ENCODE peak calls at places on chromosomes 12 and 14, in six cellular contexts. R is HepG2, W is K562, X is upper lobe of left lung, K is A549, O is GM12878. G is an unnamed sample. For H3K4me1, the result is how much of the 10 kb centered on the place peaks cover.

GRCh38 chr12:123519151-123520001 is 14.1 kb downstream of the RILPL1 start:
- ATAC-seq in R (peak), W (no peak), X (peak), K (peak), O (no peak), G (peak)

GRCh38 chr12:103392722-103393121 is 103.0 kb downstream of the C12orf42 start:
- ATAC-seq in R (no peak), W (no peak), X (no peak), K (no peak), O (peak), G (no peak)

GRCh38 chr12:30630378-30631285 is 65.0 kb downstream of the IPO8 start:
- ATAC-seq in R (no peak), W (no peak), X (no peak), K (no peak), O (no peak), G (no peak)

GRCh38 chr12:95607642-95608041 is 56.4 kb upstream of the USP44 start:
- ATAC-seq in R (no peak), W (no peak), X (no peak), K (no peak), O (no peak), G (no peak)

GRCh38 chr12:53061404-53062010 is 11.6 kb downstream of the TNS2 start:
- ATAC-seq in R (peak), W (peak), X (no peak), K (peak), O (peak), G (no peak)

GRCh38 chr14:102171173-102172020 is 31.7 kb downstream of the WDR20 start:
- ATAC-seq in R (peak), W (peak), X (no peak), K (no peak), O (peak), G (no peak)

GRCh38 chr12:132638541-132639408 is 20.2 kb downstream of the P2RX2 start:
- ATAC-seq in R (peak), W (peak), X (peak), K (peak), O (peak), G (peak)

GRCh38 chr14:68523994-68524725 is 268.7 kb downstream of the ZFP36L1 start:
- ATAC-seq in R (no peak), W (no peak), X (no peak), K (no peak), O (no peak), G (peak)

GRCh38 chr12:56222531-56222895 is 791 bp upstream of the RNF41 start:
- ATAC-seq in R (no peak), W (no peak), X (no peak), K (no peak), O (no peak), G (no peak)

GRCh38 chr12:44869503-44869902 is 6.6 kb downstream of the NELL2 start:
- ATAC-seq in R (no peak), W (no peak), X (no peak), K (no peak), O (no peak), G (no peak)

GRCh38 chr12:14731821-14732220 is 35.4 kb upstream of the GUCY2C start:
- ATAC-seq in R (no peak), W (no peak), X (no peak), K (no peak), O (no peak), G (no peak)

GRCh38 chr14:97432586-97432985 is 635.4 kb downstream of the VRK1 start:
- ATAC-seq in R (no peak), W (no peak), X (no peak), K (no peak), O (peak), G (no peak)

GRCh38 chr12:48687595-48687994 is 5.6 kb upstream of the KANSL2 start:
- ATAC-seq in R (no peak), W (no peak), X (no peak), K (no peak), O (no peak), G (no peak)

GRCh38 chr14:40292664-40293063 is 860.4 kb upstream of the FBXO33 start:
- ATAC-seq in R (no peak), W (no peak), X (no peak), K (no peak), O (no peak), G (no peak)

GRCh38 chr14:81521356-81521755 is 12.3 kb downstream of the SEL1L start:
- ATAC-seq in R (no peak), W (no peak), X (no peak), K (no peak), O (no peak), G (no peak)

GRCh38 chr14:55721353-55721752 is 141.3 kb downstream of the KTN1 start:
- ATAC-seq in R (no peak), W (no peak), X (no peak), K (peak), O (no peak), G (no peak)

GRCh38 chr12:53536962-53537361 is 29.7 kb upstream of the NPFF start:
- ATAC-seq in R (no peak), W (no peak), X (no peak), K (no peak), O (no peak), G (no peak)

GRCh38 chr14:61586539-61587396 is 108.5 kb upstream of the HIF1A start:
- ATAC-seq in R (no peak), W (no peak), X (peak), K (no peak), O (no peak), G (no peak)

GRCh38 chr14:69358233-69358963 is 39.7 kb downstream of the ERH start:
- ATAC-seq in R (no peak), W (no peak), X (no peak), K (no peak), O (peak), G (no peak)

GRCh38 chr12:75852956-75853355 is 178.6 kb downstream of the PHLDA1 start:
- ATAC-seq in R (no peak), W (no peak), X (no peak), K (no peak), O (no peak), G (no peak)
- H3K4me1 ChIP-seq in R (under half), W (under half), X (under half), K (under half), O (under half), G (under half)

DNA sequence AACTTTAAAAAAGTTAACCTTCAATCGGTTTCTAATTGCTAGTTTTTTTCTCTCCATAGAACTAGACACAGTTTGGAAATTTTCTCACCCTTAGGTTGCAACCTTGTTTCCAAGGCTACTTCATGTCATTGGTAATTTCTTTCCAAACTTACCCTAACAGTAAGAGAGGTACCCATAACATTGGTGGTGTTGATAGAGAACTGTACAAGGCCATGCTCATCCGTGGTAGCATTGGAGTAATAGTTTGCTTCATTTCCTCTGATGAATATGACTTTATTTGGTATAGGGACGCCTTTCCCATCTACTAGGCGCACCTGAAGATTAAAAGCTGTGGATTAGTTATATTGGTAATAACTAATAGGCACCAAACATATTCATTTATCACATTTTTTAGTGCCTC is 11.6 kb downstream of the A2M start:
- ATAC-seq in R (no peak), W (no peak), X (no peak), K (no peak), O (no peak), G (no peak)
- TF ChIP-seq POLR2A in R (peak), W (no peak), X (no peak), K (no peak), O (no peak), G (no peak)

GRCh38 chr14:67360469-67361206 is 510 bp downstream of the EIF2S1 start:
- ATAC-seq in R (peak), W (peak), X (peak), K (peak), O (peak), G (peak)

GRCh38 chr14:67359319-67359774 is 257 bp downstream of the ATP6V1D start:
- ATAC-seq in R (peak), W (no peak), X (peak), K (peak), O (no peak), G (no peak)

GRCh38 chr14:67358914-67359313 is 690 bp downstream of the ATP6V1D start:
- ATAC-seq in R (peak), W (no peak), X (no peak), K (no peak), O (no peak), G (no peak)

GRCh38 chr14:67357583-67358354 is 1.8 kb downstream of the ATP6V1D start:
- ATAC-seq in R (no peak), W (peak), X (no peak), K (no peak), O (no peak), G (no peak)

DNA sequence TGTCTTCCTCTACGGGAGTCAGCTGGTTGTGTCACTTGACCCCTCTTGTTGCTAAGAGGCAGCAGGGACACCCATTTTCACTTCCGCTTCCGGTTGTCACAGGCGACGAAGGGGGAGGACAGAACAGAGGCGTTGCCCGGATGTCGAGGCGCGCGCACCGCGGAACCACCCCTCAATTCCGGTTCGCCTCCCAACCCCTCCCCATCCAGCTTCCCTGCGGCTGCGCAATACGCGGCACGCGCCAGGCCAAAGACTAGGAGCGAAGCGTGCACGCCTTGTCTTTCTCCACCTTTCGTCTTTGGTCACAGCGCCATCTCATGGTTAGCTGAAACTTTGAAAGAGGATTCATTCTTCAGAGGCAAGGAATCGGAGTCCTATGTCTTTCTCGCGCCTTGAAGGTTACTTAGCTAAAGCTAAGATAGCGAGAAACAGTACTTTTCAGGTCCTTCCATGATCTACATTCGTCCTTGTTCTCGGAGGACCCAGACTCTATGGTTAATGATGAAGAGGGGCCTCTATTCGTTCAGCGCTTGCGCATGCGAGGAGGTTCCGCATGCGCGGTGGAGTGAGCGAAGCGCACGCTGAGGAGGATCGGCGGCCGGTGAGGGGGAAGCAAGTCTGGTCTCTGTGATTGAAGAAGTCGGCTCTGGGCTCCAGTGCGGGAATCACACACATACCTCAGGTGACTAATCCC is at the start of the genes ATP6V1D and EIF2S1:
- ATAC-seq in R (peak), W (peak), X (peak), K (peak), O (peak), G (peak)
- TF ChIP-seq EP300 in R (peak), W (peak), X (no peak), K (no peak), O (no peak), G (no peak)

DNA sequence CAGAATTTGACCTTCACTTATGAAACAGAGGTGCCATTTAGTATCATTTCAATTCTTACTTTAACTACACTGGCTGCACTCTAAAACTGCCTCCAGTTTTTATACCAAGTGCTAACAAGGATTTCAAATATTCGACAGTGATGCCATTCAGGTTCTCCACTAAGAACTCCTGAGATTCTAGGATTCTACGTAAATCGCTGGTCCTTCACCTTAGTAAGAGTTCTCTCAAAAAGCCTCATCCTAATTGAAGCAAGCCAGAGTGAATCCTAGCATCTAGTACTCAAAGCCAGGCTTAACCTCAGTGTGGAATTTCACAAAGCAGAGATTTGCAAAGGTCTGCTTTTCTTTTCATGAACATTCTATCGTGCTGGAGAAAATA is 3.5 kb downstream of the SLC38A2 start:
- ATAC-seq in R (no peak), W (no peak), X (no peak), K (no peak), O (no peak), G (no peak)
- H3K4me1 ChIP-seq in R (half or more), W (under half), X (half or more), K (half or more), O (under half), G (under half)

GRCh38 chr12:49740930-49741881 is at the start of gene TMBIM6:
- ATAC-seq in R (peak), W (peak), X (peak), K (peak), O (peak), G (peak)
- TF ChIP-seq POLR2A in R (peak), W (peak), X (peak), K (peak), O (peak), G (peak)

G was measured in gastroesophageal sphincter.